ENCODE peak calls at places on chromosome 12, in nine cellular contexts. V is activated CD4-positive, alpha-beta T cell treated with anti-CD3 and anti-CD28 coated beads, Interleukin-2, amount 50 U/mL, for 4 hours; X is mammary epithelial cell; Z is esophagus squamous epithelium; H is stomach; L is activated CD4-positive, CD25-positive, alpha-beta regulatory T cell treated with anti-CD3 and anti-CD28 coated beads, Interleukin-2, amount 50 U/mL, for 72 hours; B is stimulated activated CD4-positive, alpha-beta T cell treated with anti-CD3 and anti-CD28 coated beads, Interleukin-4, amount 100 ng/mL, for 1 hour; K is GM03348; R is NCI-H2171. O is an unnamed sample.

GRCh38 chr12:87603727-87604126 is 425.5 kb downstream of the C12orf50 start:
- DNase-seq in V (no peak), X (peak), Z (no peak), H (no peak), L (no peak), B (no peak), K (no peak), R (no peak), O (no peak)

GRCh38 chr12:321606-322326 is 59.1 kb upstream of the SLC6A13 start:
- DNase-seq in V (no peak), X (peak), Z (no peak), H (no peak), L (no peak), B (no peak), K (no peak), R (peak), O (no peak)

GRCh38 chr12:4918950-4919660 is 9.4 kb downstream of the KCNA1 start:
- DNase-seq in V (no peak), X (no peak), Z (no peak), H (no peak), L (no peak), B (no peak), K (no peak), R (no peak), O (no peak)

GRCh38 chr12:32877670-32878459 is 18.7 kb downstream of the PKP2 start:
- DNase-seq in V (no peak), X (no peak), Z (no peak), H (peak), L (no peak), B (no peak), K (no peak), R (peak), O (no peak)

GRCh38 chr12:124044809-124045321 is 71.8 kb downstream of the ZNF664 start:
- DNase-seq in V (no peak), X (peak), Z (no peak), H (no peak), L (no peak), B (no peak), K (no peak), R (peak), O (no peak)

GRCh38 chr12:51055060-51055459 is 6.9 kb downstream of the LETMD1 start:
- DNase-seq in V (no peak), X (no peak), Z (no peak), H (no peak), L (no peak), B (no peak), K (no peak), R (no peak), O (no peak)

GRCh38 chr12:2397356-2398045 is 344.7 kb downstream of the CACNA1C start:
- DNase-seq in V (no peak), X (peak), Z (no peak), H (no peak), L (no peak), B (no peak), K (no peak), R (no peak), O (no peak)

GRCh38 chr12:531951-532585 is 72.3 kb downstream of the B4GALNT3 start:
- DNase-seq in V (no peak), X (peak), Z (no peak), H (no peak), L (no peak), B (no peak), K (peak), R (no peak), O (no peak)

GRCh38 chr12:62632521-62632920 is 165.9 kb downstream of the MON2 start:
- DNase-seq in V (no peak), X (no peak), Z (no peak), H (no peak), L (no peak), B (no peak), K (peak), R (no peak), O (no peak)

GRCh38 chr12:32944195-32944594 is 47.6 kb upstream of the PKP2 start:
- DNase-seq in V (no peak), X (peak), Z (no peak), H (no peak), L (no peak), B (no peak), K (no peak), R (no peak), O (no peak)

GRCh38 chr12:114656906-114657596 is 26.9 kb downstream of the TBX3 start:
- DNase-seq in V (no peak), X (no peak), Z (no peak), H (no peak), L (no peak), B (no peak), K (no peak), R (no peak), O (peak)

GRCh38 chr12:53102883-53103807 is at the start of gene SOAT2:
- DNase-seq in V (peak), X (no peak), Z (no peak), H (no peak), L (no peak), B (peak), K (no peak), R (no peak), O (no peak)

GRCh38 chr12:80268924-80269749 is 169.8 kb downstream of the OTOGL start:
- DNase-seq in V (no peak), X (peak), Z (no peak), H (no peak), L (no peak), B (no peak), K (peak), R (no peak), O (no peak)

GRCh38 chr12:50275545-50275944 is 7.8 kb downstream of the LIMA1 start:
- DNase-seq in V (no peak), X (peak), Z (no peak), H (peak), L (no peak), B (no peak), K (no peak), R (no peak), O (no peak)

GRCh38 chr12:31959701-31960391 is 631 bp downstream of the RESF1 start:
- DNase-seq in V (peak), X (peak), Z (peak), H (peak), L (peak), B (peak), K (peak), R (peak), O (no peak)

GRCh38 chr12:79451988-79452387 is 238.8 kb downstream of the PAWR start:
- DNase-seq in V (no peak), X (peak), Z (no peak), H (peak), L (no peak), B (no peak), K (peak), R (no peak), O (no peak)

GRCh38 chr12:117367006-117367638 is 5.7 kb upstream of the NOS1 start:
- DNase-seq in V (peak), X (peak), Z (no peak), H (peak), L (peak), B (peak), K (peak), R (peak), O (no peak)

GRCh38 chr12:118053071-118053985 is 7.7 kb downstream of the WSB2 start:
- DNase-seq in V (no peak), X (no peak), Z (no peak), H (no peak), L (no peak), B (no peak), K (peak), R (no peak), O (no peak)

O was measured in NCI-H1436 treated with DMSO at 0.1 percent for 48 hours.